ENCODE peak calls at places on chromosomes 7 and 10, in four cellular contexts. E is SHP77, X is sciatic nerve, S is NCI-H774. R is an unnamed sample.

GRCh38 chr10:103933557-103934121 is 15.7 kb upstream of the STN1 start:
- DNase-seq in E (no peak), X (no peak), S (no peak), R (no peak)

GRCh38 chr10:43610636-43611035 is 4.4 kb downstream of the ZNF485 start:
- DNase-seq in E (no peak), X (no peak), S (no peak), R (no peak)

GRCh38 chr7:28032738-28033380 is 147.7 kb downstream of the JAZF1 start:
- DNase-seq in E (no peak), X (no peak), S (no peak), R (no peak)

GRCh38 chr7:100532165-100533022 is 6.6 kb upstream of the AGFG2 start:
- DNase-seq in E (no peak), X (no peak), S (no peak), R (no peak)

GRCh38 chr7:140697447-140698143 is 1.1 kb downstream of the NDUFB2 start:
- DNase-seq in E (no peak), X (no peak), S (no peak), R (no peak)

GRCh38 chr10:98694863-98695262 is 248.1 kb upstream of the HPS1 start:
- DNase-seq in E (no peak), X (no peak), S (no peak), R (no peak)

GRCh38 chr10:3750884-3751283 is 34.1 kb downstream of the KLF6 start:
- DNase-seq in E (no peak), X (no peak), S (no peak), R (no peak)

GRCh38 chr7:152601305-152601798 is 74.6 kb downstream of the XRCC2 start:
- DNase-seq in E (no peak), X (no peak), S (no peak), R (no peak)

GRCh38 chr7:613442-614140 is 93.9 kb upstream of the PDGFA start:
- DNase-seq in E (no peak), X (no peak), S (no peak), R (no peak)

GRCh38 chr7:102917436-102918353 is 4.9 kb downstream of the LRRC17 start:
- DNase-seq in E (no peak), X (no peak), S (no peak), R (no peak)

GRCh38 chr7:152522551-152522950 is 86.7 kb upstream of the KMT2C start:
- DNase-seq in E (peak), X (peak), S (peak), R (no peak)